ENCODE peak calls at places on chromosome 12, in ten cellular contexts. I is NCI-H774; C is activated T-cell treated with anti-CD3 and anti-CD28 coated beads, Interleukin-2, amount 50 U/mL, for 72 hours; D is neural crest cell; O is cardiac fibroblast; Q is heart right ventricle; U is memory B cell; L is Calu3; K is T-helper 1 cell; T is GM10248. J is an unnamed sample.

GRCh38 chr12:20376984-20377383 is 8.6 kb downstream of the PDE3A start:
- DNase-seq in L (peak; percentile 24), I (no peak), O (peak; percentile 68), D (no peak), Q (no peak), T (no peak), U (no peak), C (no peak), K (no peak), J (no peak)

GRCh38 chr12:1533205-1533601 is 61.2 kb downstream of the FBXL14 start:
- DNase-seq in O (no peak), D (no peak), I (no peak), K (no peak), T (no peak), L (no peak), C (peak; percentile 36), Q (no peak), U (no peak), J (peak; percentile 92)

GRCh38 chr12:125125271-125125670 is 60.0 kb downstream of the AACS start:
- DNase-seq in K (no peak), D (no peak), L (peak; percentile 76), C (no peak), I (no peak), Q (no peak), T (no peak), U (no peak), O (no peak), J (no peak)

GRCh38 chr12:117986705-117987469 is 18.1 kb upstream of the KSR2 start:
- DNase-seq in O (peak; percentile 75), C (no peak), T (no peak), I (no peak), D (no peak), Q (no peak), K (no peak), L (no peak), U (no peak), J (peak; percentile 89)

GRCh38 chr12:20282411-20282810 is 85.9 kb upstream of the PDE3A start:
- DNase-seq in K (no peak), O (peak; percentile 14), T (no peak), L (no peak), U (no peak), D (no peak), C (no peak), Q (no peak), I (no peak), J (no peak)

GRCh38 chr12:109200825-109201495 is 84.6 kb downstream of the ACACB start:
- DNase-seq in O (no peak), C (no peak), I (no peak), L (no peak), T (no peak), K (no peak), Q (no peak), U (no peak), D (no peak), J (no peak)

GRCh38 chr12:52353766-52354165 is 13.5 kb downstream of the KRT85 start:
- DNase-seq in T (no peak), L (no peak), C (no peak), U (no peak), D (no peak), Q (no peak), I (no peak), O (no peak), K (no peak), J (peak; percentile 80)

GRCh38 chr12:119710941-119711551 is 43.1 kb downstream of the PRKAB1 start:
- DNase-seq in O (no peak), L (peak; percentile 28), U (no peak), D (no peak), I (peak; percentile 70), Q (no peak), T (no peak), K (no peak), C (no peak), J (peak; percentile 61)

GRCh38 chr12:71727958-71728357 is 26.7 kb upstream of the RAB21 start:
- DNase-seq in K (no peak), O (no peak), Q (no peak), C (no peak), I (no peak), D (no peak), U (no peak), L (no peak), T (no peak), J (no peak)

GRCh38 chr12:114713466-114714215 is 29.7 kb upstream of the TBX3 start:
- DNase-seq in C (no peak), K (no peak), L (no peak), Q (no peak), O (no peak), I (no peak), D (no peak), T (no peak), U (no peak), J (no peak)

GRCh38 chr12:114311966-114312365 is 94.0 kb downstream of the TBX5 start:
- DNase-seq in Q (no peak), D (no peak), L (no peak), I (no peak), O (peak; percentile 20), C (no peak), U (no peak), T (no peak), K (no peak), J (no peak)

GRCh38 chr12:3196488-3196887 is 119.3 kb downstream of the TSPAN9 start:
- DNase-seq in T (no peak), D (no peak), U (no peak), L (no peak), I (no peak), O (no peak), C (no peak), K (no peak), Q (no peak), J (peak; percentile 84)

GRCh38 chr12:28793767-28794166 is 355.3 kb upstream of the FAR2 start:
- DNase-seq in K (no peak), C (no peak), L (no peak), T (no peak), I (no peak), O (no peak), U (no peak), D (no peak), Q (no peak), J (no peak)

GRCh38 chr12:90940872-90941499 is 14.0 kb downstream of the CCER1 start:
- DNase-seq in I (peak; percentile 54), K (no peak), O (peak; percentile 85), D (no peak), U (no peak), Q (no peak), T (peak; percentile 10), L (no peak), C (no peak), J (no peak)

GRCh38 chr12:54135621-54136027 is 53.2 kb downstream of the SMUG1 start:
- DNase-seq in U (no peak), O (no peak), T (no peak), Q (no peak), I (peak; percentile 60), D (no peak), L (peak; percentile 78), K (no peak), C (no peak), J (no peak)

GRCh38 chr12:22271036-22271435 is 63.5 kb downstream of the ST8SIA1 start:
- DNase-seq in U (no peak), I (no peak), Q (no peak), L (no peak), K (no peak), O (peak; percentile 90), D (no peak), C (no peak), T (no peak), J (peak; percentile 68)

GRCh38 chr12:104933128-104933527 is 25.0 kb downstream of the SLC41A2 start:
- DNase-seq in D (no peak), U (no peak), O (no peak), T (no peak), Q (no peak), I (no peak), K (no peak), L (no peak), C (no peak), J (no peak)

GRCh38 chr12:80937391-80938238 is at the start of gene LIN7A:
- DNase-seq in O (peak; percentile 54), C (no peak), L (peak; percentile 33), D (peak; percentile 41), Q (peak; percentile 69), I (peak; percentile 59), K (no peak), U (no peak), T (peak; percentile 19), J (peak; percentile 80)

GRCh38 chr12:78530065-78530765 is 334.4 kb upstream of the SYT1 start:
- DNase-seq in D (no peak), L (no peak), T (no peak), K (no peak), Q (no peak), U (no peak), I (no peak), O (peak; percentile 74), C (no peak), J (no peak)

J was measured in osteoblast.